ENCODE peak calls at places on chromosome 1, in nine cellular contexts. B is neural crest cell, V is astrocyte of the hippocampus, J is iPS DF 6.9, T is aorta, M is heart right ventricle, F is amygdala, Q is amniotic stem cell, S is PC-3. E is an unnamed sample.

GRCh38 chr1:44890007-44890406 is 47.0 kb upstream of the PTCH2 start:
- DNase-seq in Q (no peak), V (peak), T (no peak), F (no peak), S (no peak), M (no peak), B (peak), J (no peak), E (peak)

GRCh38 chr1:210633636-210634035 is 304.9 kb downstream of the HHAT start:
- DNase-seq in B (no peak), T (no peak), S (no peak), V (no peak), J (no peak), M (peak), Q (no peak), F (peak), E (no peak)

GRCh38 chr1:232046531-232047283 is 420.1 kb downstream of the DISC1 start:
- DNase-seq in S (no peak), J (no peak), F (no peak), M (no peak), B (no peak), T (no peak), Q (no peak), V (no peak), E (no peak)

GRCh38 chr1:234326493-234327366 is 46.5 kb upstream of the COA6 start:
- DNase-seq in Q (no peak), V (peak), F (peak), S (peak), B (peak), J (peak), T (peak), M (peak), E (peak)

GRCh38 chr1:60547821-60548220 is 474.3 kb upstream of the C1orf87 start:
- DNase-seq in V (peak), Q (no peak), F (peak), M (no peak), B (no peak), T (peak), S (no peak), J (no peak), E (no peak)

GRCh38 chr1:151838491-151839412 is 868 bp downstream of the C2CD4D start:
- DNase-seq in B (no peak), Q (no peak), V (no peak), F (no peak), J (no peak), M (no peak), T (no peak), S (no peak), E (no peak)

GRCh38 chr1:34266127-34266951 is 89.6 kb downstream of the C1orf94 start:
- DNase-seq in S (no peak), Q (no peak), F (no peak), J (no peak), V (peak), B (no peak), M (no peak), T (no peak), E (peak)

GRCh38 chr1:206651958-206652890 is 16.9 kb downstream of the DYRK3 start:
- DNase-seq in T (no peak), V (peak), F (no peak), J (no peak), M (no peak), B (no peak), S (no peak), Q (no peak), E (no peak)

GRCh38 chr1:28606771-28607170 is 14.7 kb downstream of the RAB42 start:
- DNase-seq in F (no peak), T (no peak), S (no peak), M (no peak), V (peak), J (no peak), Q (no peak), B (no peak), E (no peak)

GRCh38 chr1:155128469-155128754 is 736 bp downstream of the EFNA1 start:
- DNase-seq in S (no peak), M (no peak), J (no peak), Q (no peak), F (no peak), T (no peak), V (no peak), B (no peak), E (no peak)

GRCh38 chr1:21935891-21936365 is 1.2 kb downstream of the HSPG2 start:
- DNase-seq in V (no peak), F (no peak), J (no peak), S (peak), Q (no peak), B (no peak), T (peak), M (peak), E (no peak)

E was measured in astrocyte of the spinal cord.